ENCODE peak calls at places on chromosomes 13 and 19, in four cellular contexts. One of them, this sample, is unnamed.

GRCh38 chr13:90455861-90456260 is 891.6 kb upstream of the MIR17HG start:
- DNase-seq in ELF-1: no peak
- DNase-seq in HT-29: no peak
- DNase-seq in activated naive CD4-positive, alpha-beta T cell: no peak
- DNase-seq in this sample: no peak

GRCh38 chr19:38193445-38193844 is 30.6 kb downstream of the DPF1 start:
- DNase-seq in HT-29: peak
- DNase-seq in ELF-1: no peak
- DNase-seq in activated naive CD4-positive, alpha-beta T cell: no peak
- DNase-seq in this sample: no peak

GRCh38 chr13:28467886-28468519 is 26.9 kb downstream of the FLT1 start:
- DNase-seq in HT-29: no peak
- DNase-seq in ELF-1: no peak
- DNase-seq in activated naive CD4-positive, alpha-beta T cell: no peak
- DNase-seq in this sample: no peak

GRCh38 chr13:59607780-59608233 is 555.9 kb downstream of the DIAPH3 start:
- DNase-seq in HT-29: peak
- DNase-seq in ELF-1: no peak
- DNase-seq in activated naive CD4-positive, alpha-beta T cell: no peak
- DNase-seq in this sample: no peak

GRCh38 chr19:40143612-40144011 is 47.6 kb upstream of the MAP3K10 start:
- DNase-seq in ELF-1: no peak
- DNase-seq in activated naive CD4-positive, alpha-beta T cell: no peak
- DNase-seq in HT-29: no peak
- DNase-seq in this sample: no peak

GRCh38 chr19:4449022-4449825 is 8.4 kb downstream of the UBXN6 start:
- DNase-seq in HT-29: no peak
- DNase-seq in ELF-1: no peak
- DNase-seq in activated naive CD4-positive, alpha-beta T cell: no peak
- DNase-seq in this sample: no peak

GRCh38 chr13:43325636-43326035 is 302.2 kb downstream of the DNAJC15 start:
- DNase-seq in HT-29: no peak
- DNase-seq in ELF-1: no peak
- DNase-seq in activated naive CD4-positive, alpha-beta T cell: no peak
- DNase-seq in this sample: no peak

GRCh38 chr13:38582133-38582532 is 104.7 kb upstream of the FREM2 start:
- DNase-seq in ELF-1: no peak
- DNase-seq in HT-29: peak
- DNase-seq in activated naive CD4-positive, alpha-beta T cell: no peak
- DNase-seq in this sample: peak

GRCh38 chr13:29924951-29925350 is 74.5 kb upstream of the UBL3 start:
- DNase-seq in HT-29: no peak
- DNase-seq in ELF-1: no peak
- DNase-seq in activated naive CD4-positive, alpha-beta T cell: no peak
- DNase-seq in this sample: no peak

GRCh38 chr19:8487137-8487851 is 15.1 kb downstream of the PRAM1 start:
- DNase-seq in activated naive CD4-positive, alpha-beta T cell: no peak
- DNase-seq in ELF-1: no peak
- DNase-seq in HT-29: no peak
- DNase-seq in this sample: no peak

GRCh38 chr19:46196410-46197124 is 33.0 kb upstream of the IGFL1 start:
- DNase-seq in HT-29: no peak
- DNase-seq in ELF-1: no peak
- DNase-seq in activated naive CD4-positive, alpha-beta T cell: no peak
- DNase-seq in this sample: no peak

GRCh38 chr19:30385174-30385573 is 13.0 kb downstream of the ZNF536 start:
- DNase-seq in activated naive CD4-positive, alpha-beta T cell: no peak
- DNase-seq in HT-29: no peak
- DNase-seq in ELF-1: no peak
- DNase-seq in this sample: no peak

GRCh38 chr19:40601061-40601973 is at the start of gene LTBP4:
- DNase-seq in HT-29: peak
- DNase-seq in ELF-1: no peak
- DNase-seq in activated naive CD4-positive, alpha-beta T cell: no peak
- DNase-seq in this sample: no peak

GRCh38 chr19:39695759-39696158 is 8.5 kb upstream of the LGALS14 start:
- DNase-seq in ELF-1: no peak
- DNase-seq in HT-29: no peak
- DNase-seq in activated naive CD4-positive, alpha-beta T cell: no peak
- DNase-seq in this sample: no peak

GRCh38 chr19:51194527-51195315 is 30.2 kb upstream of the CD33 start:
- DNase-seq in HT-29: peak
- DNase-seq in ELF-1: no peak
- DNase-seq in activated naive CD4-positive, alpha-beta T cell: no peak
- DNase-seq in this sample: no peak

GRCh38 chr19:5631511-5632240 is 8.8 kb downstream of the SAFB start:
- DNase-seq in HT-29: no peak
- DNase-seq in ELF-1: no peak
- DNase-seq in activated naive CD4-positive, alpha-beta T cell: no peak
- DNase-seq in this sample: no peak

GRCh38 chr13:31545616-31546015 is 193.7 kb upstream of the RXFP2 start:
- DNase-seq in activated naive CD4-positive, alpha-beta T cell: no peak
- DNase-seq in ELF-1: no peak
- DNase-seq in HT-29: no peak
- DNase-seq in this sample: no peak

GRCh38 chr13:94352057-94352456 is 127.4 kb downstream of the DCT start:
- DNase-seq in activated naive CD4-positive, alpha-beta T cell: no peak
- DNase-seq in HT-29: no peak
- DNase-seq in ELF-1: no peak
- DNase-seq in this sample: no peak

GRCh38 chr13:20193924-20194631 is 1.3 kb upstream of the GJB2 start:
- DNase-seq in HT-29: no peak
- DNase-seq in activated naive CD4-positive, alpha-beta T cell: no peak
- DNase-seq in ELF-1: no peak
- DNase-seq in this sample: no peak

GRCh38 chr13:22812793-22813192 is 368.0 kb upstream of the SGCG start:
- DNase-seq in HT-29: no peak
- DNase-seq in ELF-1: no peak
- DNase-seq in activated naive CD4-positive, alpha-beta T cell: no peak
- DNase-seq in this sample: no peak

GRCh38 chr13:31213681-31214289 is 14.0 kb downstream of the B3GLCT start:
- DNase-seq in HT-29: no peak
- DNase-seq in activated naive CD4-positive, alpha-beta T cell: no peak
- DNase-seq in ELF-1: no peak
- DNase-seq in this sample: no peak

GRCh38 chr13:104586010-104586746 is 1520.0 kb upstream of the SLC10A2 start:
- DNase-seq in ELF-1: no peak
- DNase-seq in HT-29: peak
- DNase-seq in activated naive CD4-positive, alpha-beta T cell: no peak
- DNase-seq in this sample: peak

GRCh38 chr19:40599331-40600085 is 1.7 kb upstream of the LTBP4 start:
- DNase-seq in ELF-1: no peak
- DNase-seq in HT-29: no peak
- DNase-seq in activated naive CD4-positive, alpha-beta T cell: no peak
- DNase-seq in this sample: no peak

GRCh38 chr13:42990147-42990990 is 1.7 kb downstream of the EPSTI1 start:
- DNase-seq in activated naive CD4-positive, alpha-beta T cell: no peak
- DNase-seq in ELF-1: no peak
- DNase-seq in HT-29: no peak
- DNase-seq in this sample: no peak

GRCh38 chr13:49307365-49307764 is 59.6 kb downstream of the CDADC1 start:
- DNase-seq in HT-29: no peak
- DNase-seq in activated naive CD4-positive, alpha-beta T cell: no peak
- DNase-seq in ELF-1: no peak
- DNase-seq in this sample: no peak

GRCh38 chr13:28013482-28013881 is 25.0 kb upstream of the URAD start:
- DNase-seq in ELF-1: no peak
- DNase-seq in activated naive CD4-positive, alpha-beta T cell: no peak
- DNase-seq in HT-29: no peak
- DNase-seq in this sample: no peak

GRCh38 chr19:46471116-46471733 is at the start of gene PNMA8A:
- DNase-seq in ELF-1: peak
- DNase-seq in activated naive CD4-positive, alpha-beta T cell: no peak
- DNase-seq in HT-29: no peak
- DNase-seq in this sample: peak

GRCh38 chr13:37595162-37595561 is 3.4 kb downstream of the POSTN start:
- DNase-seq in HT-29: no peak
- DNase-seq in ELF-1: no peak
- DNase-seq in activated naive CD4-positive, alpha-beta T cell: no peak
- DNase-seq in this sample: no peak

GRCh38 chr13:47066261-47066660 is 169.4 kb upstream of the HTR2A start:
- DNase-seq in HT-29: no peak
- DNase-seq in activated naive CD4-positive, alpha-beta T cell: no peak
- DNase-seq in ELF-1: no peak
- DNase-seq in this sample: no peak

GRCh38 chr19:30439271-30439750 is 67.1 kb downstream of the ZNF536 start:
- DNase-seq in activated naive CD4-positive, alpha-beta T cell: no peak
- DNase-seq in ELF-1: no peak
- DNase-seq in HT-29: no peak
- DNase-seq in this sample: no peak